ENCODE peak calls at places on chromosomes 1 and 21, in eight cellular contexts. M is activated CD8-positive, alpha-beta memory T cell treated with anti-CD3 and anti-CD28 coated beads for 24 hours; Y is HEK293T; S is GM13976; X is stimulated activated CD8-positive, alpha-beta memory T cell treated with anti-CD3 and anti-CD28 coated beads, Interleukin-4, amount 100 ng/mL, for 4 hours; O is HTR-8/SVneo; J is cardiac fibroblast; R is Daoy. W is an unnamed sample.

GRCh38 chr1:27934818-27935549 is at the start of gene SMPDL3B:
- DNase-seq in Y (peak), R (peak), O (peak), M (no peak), S (no peak), X (no peak), J (no peak), W (peak)

GRCh38 chr1:235888119-235888643 is 21.5 kb upstream of the LYST start:
- DNase-seq in S (peak), O (no peak), R (no peak), M (no peak), J (no peak), Y (no peak), X (peak), W (no peak)

GRCh38 chr21:37603129-37603528 is 236.6 kb downstream of the DYRK1A start:
- DNase-seq in Y (no peak), S (no peak), R (no peak), X (no peak), O (no peak), M (no peak), J (no peak), W (no peak)

GRCh38 chr1:168172250-168172915 is 6.4 kb upstream of the TIPRL start:
- DNase-seq in R (no peak), J (no peak), Y (no peak), X (no peak), S (no peak), M (no peak), O (no peak), W (no peak)

GRCh38 chr1:80244366-80244765 is 1237.8 kb upstream of the ADGRL4 start:
- DNase-seq in S (no peak), R (no peak), X (no peak), Y (no peak), O (no peak), J (no peak), M (no peak), W (no peak)

GRCh38 chr1:155645024-155645423 is 35.0 kb downstream of the MSTO1 start:
- DNase-seq in S (no peak), X (no peak), J (no peak), M (no peak), O (no peak), Y (no peak), R (no peak), W (no peak)

GRCh38 chr1:84835169-84835568 is 57.8 kb downstream of the LPAR3 start:
- DNase-seq in R (no peak), O (no peak), J (peak), Y (no peak), S (no peak), X (no peak), M (no peak), W (no peak)

GRCh38 chr1:50959303-50959912 is 659 bp downstream of the FAF1 start:
- DNase-seq in S (peak), X (no peak), J (peak), O (no peak), R (peak), Y (peak), M (no peak), W (peak)

GRCh38 chr1:9203623-9204022 is 31.0 kb upstream of the H6PD start:
- DNase-seq in R (no peak), M (no peak), S (no peak), J (no peak), Y (no peak), X (no peak), O (no peak), W (no peak)

GRCh38 chr1:239255628-239256160 is 130.7 kb upstream of the CHRM3 start:
- DNase-seq in S (no peak), M (no peak), O (no peak), X (no peak), R (no peak), J (no peak), Y (no peak), W (no peak)

GRCh38 chr1:41794031-41794430 is 124.7 kb downstream of the HIVEP3 start:
- DNase-seq in R (no peak), S (no peak), X (no peak), J (no peak), Y (no peak), O (no peak), M (no peak), W (no peak)

GRCh38 chr1:178538192-178538916 is 25.4 kb downstream of the TEX35 start:
- DNase-seq in O (peak), X (no peak), Y (no peak), R (peak), S (no peak), J (peak), M (peak), W (no peak)

GRCh38 chr1:64925594-64925993 is 40.8 kb downstream of the JAK1 start:
- DNase-seq in O (no peak), S (no peak), R (no peak), X (no peak), M (no peak), Y (no peak), J (no peak), W (no peak)

GRCh38 chr1:154595621-154596020 is 12.4 kb downstream of the ADAR start:
- DNase-seq in S (no peak), Y (no peak), M (no peak), O (no peak), J (peak), R (no peak), X (no peak), W (no peak)

GRCh38 chr21:16073571-16073970 is 343.8 kb downstream of the USP25 start:
- DNase-seq in X (no peak), R (no peak), O (no peak), M (no peak), S (no peak), Y (no peak), J (no peak), W (no peak)

GRCh38 chr1:32755098-32755809 is 52.7 kb upstream of the SYNC start:
- DNase-seq in S (no peak), M (no peak), Y (no peak), R (no peak), O (no peak), J (no peak), X (no peak), W (no peak)

GRCh38 chr21:38352536-38353219 is 95.9 kb downstream of the KCNJ15 start:
- DNase-seq in R (peak), Y (peak), M (no peak), S (peak), J (peak), O (peak), X (no peak), W (peak)

GRCh38 chr1:35031103-35031452 is 667 bp downstream of the ZMYM6 start:
- DNase-seq in X (peak), O (no peak), J (peak), S (peak), Y (peak), M (peak), R (peak), W (peak)

GRCh38 chr1:87171199-87171598 is 157.5 kb upstream of the LMO4 start:
- DNase-seq in Y (no peak), R (no peak), M (no peak), O (no peak), S (no peak), J (no peak), X (no peak), W (no peak)

GRCh38 chr1:182329471-182329870 is 62.1 kb downstream of the GLUL start:
- DNase-seq in J (no peak), Y (no peak), X (no peak), S (no peak), O (no peak), R (no peak), M (no peak), W (no peak)

GRCh38 chr1:77832889-77833288 is 53.4 kb downstream of the MIGA1 start:
- DNase-seq in Y (no peak), O (peak), S (no peak), X (no peak), R (peak), M (no peak), J (peak), W (no peak)

GRCh38 chr1:99218999-99219398 is 45.3 kb upstream of the PLPPR4 start:
- DNase-seq in Y (no peak), S (no peak), J (no peak), R (no peak), X (no peak), M (no peak), O (no peak), W (no peak)

GRCh38 chr1:171784779-171785178 is 3.3 kb downstream of the METTL13 start:
- DNase-seq in R (no peak), J (no peak), Y (no peak), X (no peak), O (no peak), M (no peak), S (peak), W (no peak)

GRCh38 chr1:36384542-36385409 is 948 bp downstream of the STK40 start:
- DNase-seq in Y (peak), S (no peak), O (no peak), J (peak), M (peak), X (no peak), R (peak), W (peak)

GRCh38 chr1:239250353-239251035 is 135.9 kb upstream of the CHRM3 start:
- DNase-seq in J (no peak), S (no peak), Y (no peak), M (no peak), X (no peak), O (no peak), R (peak), W (no peak)

GRCh38 chr1:37513795-37514349 is 694 bp downstream of the MEAF6 start:
- DNase-seq in M (peak), Y (peak), O (peak), J (peak), X (peak), R (peak), S (peak), W (peak)

GRCh38 chr1:202205523-202206190 is 12.1 kb downstream of the LGR6 start:
- DNase-seq in M (no peak), S (no peak), R (no peak), X (no peak), Y (no peak), J (peak), O (no peak), W (no peak)

GRCh38 chr1:62144238-62144831 is 50.3 kb upstream of the L1TD1 start:
- DNase-seq in M (peak), S (peak), R (peak), Y (peak), J (peak), O (peak), X (no peak), W (peak)

GRCh38 chr1:196381544-196381943 is 226.7 kb downstream of the KCNT2 start:
- DNase-seq in S (no peak), R (no peak), X (no peak), O (no peak), Y (no peak), M (no peak), J (no peak), W (no peak)

W was measured in islet precursor cell.